ENCODE peak calls at places on chromosomes 13 and 19, in nine cellular contexts. Z, T, R, J, Y, H, C, L and W are unnamed samples.

GRCh38 chr19:795691-796581 is 1.3 kb upstream of the PTBP1 start:
- DNase-seq in Z (no peak), T (no peak), R (no peak), J (no peak), Y (no peak), H (peak; percentile 68), C (no peak), L (no peak), W (no peak)

GRCh38 chr13:109884462-109884861 is 98.1 kb upstream of the IRS2 start:
- DNase-seq in Z (no peak), T (no peak), R (no peak), J (no peak), Y (no peak), H (no peak), C (no peak), L (no peak), W (no peak)

GRCh38 chr13:110560606-110561334 is 752 bp downstream of the RAB20 start:
- DNase-seq in Z (no peak), T (no peak), R (no peak), J (no peak), Y (peak; percentile 25), H (no peak), C (no peak), L (peak; percentile 69), W (no peak)

GRCh38 chr13:33115274-33115673 is 99.1 kb downstream of the KL start:
- DNase-seq in Z (no peak), T (no peak), R (no peak), J (no peak), Y (no peak), H (no peak), C (no peak), L (no peak), W (no peak)

GRCh38 chr19:9673912-9674668 is 810 bp downstream of the ZNF562 start:
- DNase-seq in Z (no peak), T (no peak), R (no peak), J (peak; percentile 56), Y (peak; percentile 78), H (no peak), C (no peak), L (no peak), W (no peak)

GRCh38 chr13:84430441-84430840 is 548.2 kb upstream of the SLITRK1 start:
- DNase-seq in Z (no peak), T (no peak), R (no peak), J (no peak), Y (no peak), H (no peak), C (no peak), L (no peak), W (no peak)

GRCh38 chr13:32824671-32825070 is 191.6 kb upstream of the KL start:
- DNase-seq in Z (no peak), T (no peak), R (no peak), J (no peak), Y (peak; percentile 29), H (no peak), C (no peak), L (no peak), W (no peak)

GRCh38 chr19:47258895-47259555 is 2.7 kb downstream of the CCDC9 start:
- DNase-seq in Z (no peak), T (no peak), R (no peak), J (no peak), Y (no peak), H (no peak), C (no peak), L (no peak), W (no peak)

GRCh38 chr13:51502206-51502651 is 49.4 kb upstream of the INTS6 start:
- DNase-seq in Z (no peak), T (no peak), R (no peak), J (no peak), Y (peak; percentile 75), H (no peak), C (no peak), L (no peak), W (no peak)

GRCh38 chr13:75633285-75633684 is 2.8 kb upstream of the LMO7 start:
- DNase-seq in Z (no peak), T (no peak), R (no peak), J (no peak), Y (peak; percentile 50), H (no peak), C (no peak), L (no peak), W (no peak)

GRCh38 chr13:94708031-94708571 is 4.2 kb downstream of the SOX21 start:
- DNase-seq in Z (peak; percentile 59), T (no peak), R (no peak), J (no peak), Y (no peak), H (no peak), C (peak; percentile 14), L (no peak), W (no peak)

GRCh38 chr19:1038995-1039645 is 787 bp upstream of the ABCA7 start:
- DNase-seq in Z (no peak), T (no peak), R (no peak), J (peak; percentile 71), Y (no peak), H (no peak), C (no peak), L (no peak), W (peak; percentile 50)

GRCh38 chr19:18223860-18224524 is 2.2 kb downstream of the PDE4C start:
- DNase-seq in Z (peak; percentile 95), T (no peak), R (peak; percentile 25), J (peak; percentile 78), Y (no peak), H (peak; percentile 75), C (no peak), L (peak; percentile 31), W (peak; percentile 78)

GRCh38 chr19:46717716-46718143 is 816 bp upstream of the PRKD2 start:
- DNase-seq in Z (no peak), T (no peak), R (no peak), J (no peak), Y (no peak), H (no peak), C (no peak), L (no peak), W (no peak)

GRCh38 chr13:40193290-40194203 is 472.9 kb downstream of the FOXO1 start:
- DNase-seq in Z (no peak), T (no peak), R (peak; percentile 71), J (no peak), Y (no peak), H (no peak), C (peak; percentile 22), L (no peak), W (peak; percentile 40)

GRCh38 chr19:3518231-3518630 is 12.1 kb downstream of the FZR1 start:
- DNase-seq in Z (no peak), T (no peak), R (no peak), J (no peak), Y (no peak), H (no peak), C (no peak), L (no peak), W (no peak)

GRCh38 chr13:82257790-82258507 is 1624.3 kb downstream of the SLITRK1 start:
- DNase-seq in Z (no peak), T (no peak), R (no peak), J (no peak), Y (no peak), H (no peak), C (no peak), L (no peak), W (no peak)

GRCh38 chr19:32070101-32070500 is 275.3 kb upstream of the ZNF507 start:
- DNase-seq in Z (no peak), T (no peak), R (no peak), J (no peak), Y (no peak), H (no peak), C (no peak), L (no peak), W (no peak)

GRCh38 chr19:48683349-48683748 is 10.5 kb upstream of the NTN5 start:
- DNase-seq in Z (no peak), T (no peak), R (no peak), J (peak; percentile 61), Y (no peak), H (no peak), C (peak; percentile 36), L (no peak), W (peak; percentile 44)

GRCh38 chr19:17458970-17459369 is 1.8 kb downstream of the NXNL1 start:
- DNase-seq in Z (no peak), T (no peak), R (no peak), J (no peak), Y (peak; percentile 49), H (no peak), C (no peak), L (no peak), W (no peak)

GRCh38 chr19:8036438-8037099 is 16.0 kb upstream of the CCL25 start:
- DNase-seq in Z (no peak), T (no peak), R (no peak), J (no peak), Y (no peak), H (no peak), C (no peak), L (no peak), W (no peak)

GRCh38 chr13:98978280-98978679 is 416 bp upstream of the DOCK9 start:
- DNase-seq in Z (no peak), T (no peak), R (no peak), J (no peak), Y (peak; percentile 93), H (no peak), C (no peak), L (no peak), W (no peak)

GRCh38 chr19:40241809-40242384 is 15.4 kb upstream of the CCNP start:
- DNase-seq in Z (no peak), T (no peak), R (peak; percentile 35), J (no peak), Y (no peak), H (peak; percentile 82), C (peak; percentile 66), L (no peak), W (peak; percentile 74)

GRCh38 chr13:58300974-58301681 is 669.6 kb downstream of the PCDH17 start:
- DNase-seq in Z (no peak), T (no peak), R (no peak), J (no peak), Y (no peak), H (no peak), C (no peak), L (no peak), W (no peak)

GRCh38 chr13:90760639-90761038 is 586.8 kb upstream of the MIR17HG start:
- DNase-seq in Z (no peak), T (peak; percentile 28), R (no peak), J (no peak), Y (peak; percentile 23), H (no peak), C (no peak), L (no peak), W (no peak)

GRCh38 chr13:44660050-44660449 is 83.9 kb upstream of the TSC22D1 start:
- DNase-seq in Z (no peak), T (no peak), R (no peak), J (no peak), Y (peak; percentile 14), H (no peak), C (no peak), L (no peak), W (no peak)

GRCh38 chr13:48251616-48252081 is 18.6 kb downstream of the ITM2B start:
- DNase-seq in Z (no peak), T (no peak), R (no peak), J (no peak), Y (no peak), H (no peak), C (no peak), L (no peak), W (no peak)

GRCh38 chr13:109744512-109745051 is 41.8 kb downstream of the IRS2 start:
- DNase-seq in Z (no peak), T (no peak), R (no peak), J (no peak), Y (no peak), H (peak; percentile 82), C (no peak), L (peak; percentile 20), W (peak; percentile 32)

GRCh38 chr19:11821474-11821873 is 7.4 kb downstream of the ZNF440 start:
- DNase-seq in Z (no peak), T (no peak), R (no peak), J (no peak), Y (no peak), H (no peak), C (no peak), L (no peak), W (no peak)

GRCh38 chr19:47132522-47132852 is 1.9 kb downstream of the SAE1 start:
- DNase-seq in Z (no peak), T (no peak), R (no peak), J (no peak), Y (no peak), H (no peak), C (no peak), L (no peak), W (no peak)

GRCh38 chr13:100176781-100177389 is 88.0 kb downstream of the PCCA start:
- DNase-seq in Z (no peak), T (peak; percentile 38), R (no peak), J (no peak), Y (peak; percentile 5), H (no peak), C (no peak), L (no peak), W (no peak)